ENCODE peak calls at places on chromosomes 12 and 14, in seven cellular contexts. I, B, U, T, D, J and Z are unnamed samples.

GRCh38 chr14:51582437-51582836 is 69.3 kb upstream of the FRMD6 start:
- DNase-seq in I (no peak), B (no peak), U (no peak), T (no peak), D (no peak), J (no peak), Z (no peak)

GRCh38 chr12:49524660-49525324 is 14.0 kb upstream of the KCNH3 start:
- DNase-seq in I (no peak), B (no peak), U (no peak), T (no peak), D (no peak), J (no peak), Z (no peak)

GRCh38 chr14:75821828-75822521 is 159.8 kb downstream of the TGFB3 start:
- DNase-seq in I (no peak), B (no peak), U (peak; percentile 88), T (no peak), D (no peak), J (no peak), Z (no peak)

GRCh38 chr12:108311605-108312004 is 27.5 kb downstream of the CMKLR1 start:
- DNase-seq in I (no peak), B (no peak), U (no peak), T (no peak), D (no peak), J (no peak), Z (no peak)

GRCh38 chr14:76599556-76599955 is 161.7 kb upstream of the VASH1 start:
- DNase-seq in I (no peak), B (no peak), U (no peak), T (no peak), D (no peak), J (no peak), Z (no peak)

GRCh38 chr14:96792581-96792980 is 4.6 kb upstream of the VRK1 start:
- DNase-seq in I (no peak), B (no peak), U (no peak), T (peak; percentile 28), D (no peak), J (no peak), Z (no peak)

GRCh38 chr14:37901978-37902377 is 305.7 kb upstream of the SSTR1 start:
- DNase-seq in I (no peak), B (no peak), U (no peak), T (no peak), D (no peak), J (no peak), Z (no peak)

GRCh38 chr12:110048242-110049027 is at the start of gene C12orf76:
- DNase-seq in I (peak; percentile 87), B (peak; percentile 91), U (peak; percentile 76), T (peak; percentile 76), D (peak; percentile 87), J (peak; percentile 72), Z (peak; percentile 83)

GRCh38 chr14:42111355-42111754 is 504.7 kb downstream of the LRFN5 start:
- DNase-seq in I (no peak), B (no peak), U (no peak), T (no peak), D (no peak), J (no peak), Z (no peak)

GRCh38 chr14:22159968-22160367 is 429.1 kb downstream of the DAD1 start:
- DNase-seq in I (no peak), B (no peak), U (no peak), T (no peak), D (no peak), J (no peak), Z (no peak)

GRCh38 chr14:94341654-94342333 is 18.7 kb upstream of the SERPINA6 start:
- DNase-seq in I (no peak), B (no peak), U (no peak), T (no peak), D (no peak), J (no peak), Z (no peak)

GRCh38 chr12:108589028-108589839 is 8.7 kb downstream of the TMEM119 start:
- DNase-seq in I (no peak), B (no peak), U (no peak), T (peak; percentile 48), D (no peak), J (no peak), Z (no peak)

GRCh38 chr12:15691372-15691771 is 97.8 kb downstream of the EPS8 start:
- DNase-seq in I (no peak), B (no peak), U (no peak), T (no peak), D (no peak), J (no peak), Z (no peak)

GRCh38 chr12:118377891-118378470 is 1.6 kb downstream of the SUDS3 start:
- DNase-seq in I (peak; percentile 59), B (peak; percentile 76), U (peak; percentile 53), T (peak; percentile 78), D (no peak), J (peak; percentile 63), Z (peak; percentile 73)

GRCh38 chr14:92553456-92553855 is 39.9 kb downstream of the RIN3 start:
- DNase-seq in I (no peak), B (no peak), U (no peak), T (no peak), D (no peak), J (no peak), Z (no peak)

GRCh38 chr12:108346727-108347710 is 7.9 kb upstream of the CMKLR1 start:
- DNase-seq in I (no peak), B (no peak), U (no peak), T (no peak), D (no peak), J (no peak), Z (no peak)

GRCh38 chr12:29944269-29945000 is 160.7 kb upstream of the TMTC1 start:
- DNase-seq in I (no peak), B (no peak), U (no peak), T (no peak), D (no peak), J (no peak), Z (no peak)

GRCh38 chr12:95815635-95816212 is 25.2 kb upstream of the NTN4 start:
- DNase-seq in I (no peak), B (no peak), U (no peak), T (no peak), D (peak; percentile 4), J (no peak), Z (no peak)

GRCh38 chr14:77562681-77563080 is 53.8 kb downstream of the SPTLC2 start:
- DNase-seq in I (no peak), B (no peak), U (no peak), T (no peak), D (no peak), J (no peak), Z (no peak)

GRCh38 chr12:55940065-55940732 is 9.2 kb downstream of the DGKA start:
- DNase-seq in I (peak; percentile 73), B (peak; percentile 83), U (peak; percentile 80), T (peak; percentile 86), D (peak; percentile 82), J (peak; percentile 70), Z (peak; percentile 76)

GRCh38 chr12:110012137-110012536 is 12.9 kb downstream of the ANKRD13A start:
- DNase-seq in I (no peak), B (no peak), U (no peak), T (no peak), D (no peak), J (no peak), Z (no peak)

GRCh38 chr12:71071466-71072097 is 86.2 kb downstream of the TSPAN8 start:
- DNase-seq in I (no peak), B (no peak), U (no peak), T (no peak), D (no peak), J (no peak), Z (no peak)

GRCh38 chr14:95006479-95006878 is 150.8 kb downstream of the DICER1 start:
- DNase-seq in I (no peak), B (no peak), U (no peak), T (no peak), D (no peak), J (no peak), Z (no peak)

GRCh38 chr12:22678175-22678574 is 53.2 kb downstream of the ETNK1 start:
- DNase-seq in I (no peak), B (no peak), U (no peak), T (no peak), D (no peak), J (no peak), Z (no peak)

GRCh38 chr14:39431416-39432178 is 636 bp downstream of the FBXO33 start:
- DNase-seq in I (peak; percentile 21), B (peak; percentile 53), U (no peak), T (peak; percentile 66), D (no peak), J (no peak), Z (peak; percentile 23)

GRCh38 chr14:105761842-105762241 is 235.5 kb downstream of the TMEM121 start:
- DNase-seq in I (no peak), B (no peak), U (no peak), T (no peak), D (no peak), J (no peak), Z (no peak)

GRCh38 chr14:91971188-91971778 is 23.8 kb upstream of the FBLN5 start:
- DNase-seq in I (no peak), B (no peak), U (no peak), T (no peak), D (no peak), J (no peak), Z (no peak)

GRCh38 chr12:9405861-9406563 is 197.8 kb upstream of the PZP start:
- DNase-seq in I (no peak), B (no peak), U (no peak), T (no peak), D (no peak), J (no peak), Z (no peak)